ENCODE peak calls at places on chromosome 19, in ten cellular contexts. W, V, E, T, P, U, F, M, I and Q are unnamed samples.

GRCh38 chr19:11261902-11262839 is at the start of gene DOCK6:
- DNase-seq in W (no peak), V (no peak), E (no peak), T (peak), P (no peak), U (no peak), F (peak), M (peak), I (peak), Q (no peak)

GRCh38 chr19:3931041-3931440 is 1.8 kb upstream of the NMRK2 start:
- DNase-seq in W (no peak), V (no peak), E (no peak), T (no peak), P (peak), U (no peak), F (no peak), M (no peak), I (peak), Q (no peak)

GRCh38 chr19:52170304-52170703 is 1.1 kb downstream of the ZNF836 start:
- DNase-seq in W (no peak), V (no peak), E (no peak), T (no peak), P (no peak), U (no peak), F (no peak), M (no peak), I (no peak), Q (no peak)

GRCh38 chr19:37218592-37218935 is 550 bp downstream of the ZNF383 start:
- DNase-seq in W (no peak), V (peak), E (peak), T (no peak), P (no peak), U (peak), F (no peak), M (peak), I (no peak), Q (no peak)

GRCh38 chr19:4909172-4909896 is at the start of gene UHRF1:
- DNase-seq in W (no peak), V (no peak), E (no peak), T (no peak), P (no peak), U (no peak), F (peak), M (no peak), I (no peak), Q (no peak)

GRCh38 chr19:33514885-33515485 is 6.6 kb downstream of the PEPD start:
- DNase-seq in W (no peak), V (no peak), E (no peak), T (no peak), P (no peak), U (peak), F (no peak), M (peak), I (peak), Q (no peak)

GRCh38 chr19:28656644-28657043 is 556.3 kb downstream of the UQCRFS1 start:
- DNase-seq in W (no peak), V (no peak), E (no peak), T (no peak), P (no peak), U (no peak), F (no peak), M (no peak), I (no peak), Q (no peak)

GRCh38 chr19:10510301-10510802 is 6.9 kb downstream of the S1PR5 start:
- DNase-seq in W (no peak), V (peak), E (no peak), T (peak), P (no peak), U (no peak), F (peak), M (no peak), I (no peak), Q (peak)

GRCh38 chr19:7426986-7427385 is 61.8 kb downstream of the PEX11G start:
- DNase-seq in W (no peak), V (no peak), E (no peak), T (no peak), P (no peak), U (no peak), F (no peak), M (no peak), I (no peak), Q (no peak)

GRCh38 chr19:19300613-19301012 is 19.7 kb downstream of the SUGP1 start:
- DNase-seq in W (no peak), V (no peak), E (no peak), T (no peak), P (no peak), U (no peak), F (no peak), M (no peak), I (no peak), Q (no peak)

GRCh38 chr19:32916969-32917611 is 47.5 kb upstream of the SLC7A9 start:
- DNase-seq in W (no peak), V (peak), E (no peak), T (no peak), P (no peak), U (no peak), F (no peak), M (no peak), I (no peak), Q (peak)

GRCh38 chr19:53812335-53812734 is 11.8 kb downstream of the NLRP12 start:
- DNase-seq in W (no peak), V (no peak), E (no peak), T (no peak), P (no peak), U (no peak), F (no peak), M (no peak), I (no peak), Q (no peak)

GRCh38 chr19:19997656-19998268 is 41.5 kb downstream of the ZNF682 start:
- DNase-seq in W (no peak), V (no peak), E (no peak), T (peak), P (no peak), U (no peak), F (no peak), M (no peak), I (no peak), Q (no peak)

GRCh38 chr19:43631491-43631890 is 8.2 kb downstream of the CADM4 start:
- DNase-seq in W (no peak), V (no peak), E (no peak), T (no peak), P (no peak), U (no peak), F (no peak), M (no peak), I (no peak), Q (no peak)

GRCh38 chr19:19120308-19121156 is 17.7 kb downstream of the TMEM161A start:
- DNase-seq in W (no peak), V (peak), E (no peak), T (peak), P (no peak), U (peak), F (peak), M (peak), I (no peak), Q (no peak)

GRCh38 chr19:12784394-12784870 is 6.9 kb upstream of the JUNB start:
- DNase-seq in W (no peak), V (no peak), E (no peak), T (no peak), P (no peak), U (no peak), F (no peak), M (no peak), I (no peak), Q (no peak)

GRCh38 chr19:367963-368623 is 23.5 kb upstream of the MIER2 start:
- DNase-seq in W (no peak), V (no peak), E (no peak), T (no peak), P (no peak), U (no peak), F (no peak), M (no peak), I (no peak), Q (peak)

GRCh38 chr19:19661675-19662251 is 1.7 kb downstream of the ATP13A1 start:
- DNase-seq in W (no peak), V (no peak), E (no peak), T (no peak), P (no peak), U (no peak), F (no peak), M (no peak), I (no peak), Q (no peak)

GRCh38 chr19:7326105-7326877 is 22.4 kb upstream of the ARHGEF18 start:
- DNase-seq in W (peak), V (peak), E (no peak), T (no peak), P (no peak), U (peak), F (no peak), M (no peak), I (no peak), Q (no peak)

GRCh38 chr19:12939292-12939606 is 840 bp downstream of the CALR start:
- DNase-seq in W (no peak), V (peak), E (no peak), T (no peak), P (no peak), U (peak), F (no peak), M (peak), I (peak), Q (no peak)

GRCh38 chr19:38543807-38544568 is 73.8 kb downstream of the MAP4K1 start:
- DNase-seq in W (peak), V (peak), E (peak), T (no peak), P (peak), U (peak), F (no peak), M (peak), I (peak), Q (no peak)

GRCh38 chr19:19778666-19779065 is 42.9 kb downstream of the ZNF506 start:
- DNase-seq in W (no peak), V (peak), E (no peak), T (no peak), P (no peak), U (no peak), F (no peak), M (no peak), I (no peak), Q (no peak)

GRCh38 chr19:47022541-47023447 is 3.2 kb downstream of the NPAS1 start:
- DNase-seq in W (no peak), V (no peak), E (no peak), T (no peak), P (no peak), U (no peak), F (no peak), M (no peak), I (no peak), Q (no peak)

GRCh38 chr19:49684251-49684982 is 5.0 kb upstream of the ADM5 start:
- DNase-seq in W (no peak), V (no peak), E (no peak), T (no peak), P (no peak), U (no peak), F (no peak), M (no peak), I (peak), Q (no peak)

GRCh38 chr19:47707135-47707925 is 5.9 kb upstream of the EHD2 start:
- DNase-seq in W (no peak), V (peak), E (no peak), T (peak), P (peak), U (peak), F (peak), M (peak), I (peak), Q (no peak)

GRCh38 chr19:50794074-50794777 is 4.0 kb downstream of the ACP4 start:
- DNase-seq in W (no peak), V (peak), E (no peak), T (no peak), P (no peak), U (no peak), F (no peak), M (peak), I (no peak), Q (no peak)

GRCh38 chr19:10453852-10454251 is 33.5 kb downstream of the PDE4A start:
- DNase-seq in W (no peak), V (no peak), E (no peak), T (no peak), P (no peak), U (no peak), F (no peak), M (no peak), I (no peak), Q (no peak)

GRCh38 chr19:46976845-46977320 is 42.8 kb upstream of the NPAS1 start:
- DNase-seq in W (no peak), V (peak), E (peak), T (no peak), P (peak), U (peak), F (no peak), M (peak), I (peak), Q (no peak)

GRCh38 chr19:33302974-33303790 is 848 bp upstream of the CEBPA start:
- DNase-seq in W (no peak), V (peak), E (no peak), T (peak), P (no peak), U (peak), F (peak), M (peak), I (peak), Q (no peak)

GRCh38 chr19:19459099-19459498 is 53.6 kb downstream of the GATAD2A start:
- DNase-seq in W (no peak), V (peak), E (no peak), T (no peak), P (no peak), U (peak), F (no peak), M (no peak), I (no peak), Q (no peak)

GRCh38 chr19:13001502-13002388 is 6.5 kb downstream of the NFIX start:
- DNase-seq in W (no peak), V (no peak), E (no peak), T (no peak), P (peak), U (peak), F (no peak), M (no peak), I (peak), Q (no peak)

DNA sequence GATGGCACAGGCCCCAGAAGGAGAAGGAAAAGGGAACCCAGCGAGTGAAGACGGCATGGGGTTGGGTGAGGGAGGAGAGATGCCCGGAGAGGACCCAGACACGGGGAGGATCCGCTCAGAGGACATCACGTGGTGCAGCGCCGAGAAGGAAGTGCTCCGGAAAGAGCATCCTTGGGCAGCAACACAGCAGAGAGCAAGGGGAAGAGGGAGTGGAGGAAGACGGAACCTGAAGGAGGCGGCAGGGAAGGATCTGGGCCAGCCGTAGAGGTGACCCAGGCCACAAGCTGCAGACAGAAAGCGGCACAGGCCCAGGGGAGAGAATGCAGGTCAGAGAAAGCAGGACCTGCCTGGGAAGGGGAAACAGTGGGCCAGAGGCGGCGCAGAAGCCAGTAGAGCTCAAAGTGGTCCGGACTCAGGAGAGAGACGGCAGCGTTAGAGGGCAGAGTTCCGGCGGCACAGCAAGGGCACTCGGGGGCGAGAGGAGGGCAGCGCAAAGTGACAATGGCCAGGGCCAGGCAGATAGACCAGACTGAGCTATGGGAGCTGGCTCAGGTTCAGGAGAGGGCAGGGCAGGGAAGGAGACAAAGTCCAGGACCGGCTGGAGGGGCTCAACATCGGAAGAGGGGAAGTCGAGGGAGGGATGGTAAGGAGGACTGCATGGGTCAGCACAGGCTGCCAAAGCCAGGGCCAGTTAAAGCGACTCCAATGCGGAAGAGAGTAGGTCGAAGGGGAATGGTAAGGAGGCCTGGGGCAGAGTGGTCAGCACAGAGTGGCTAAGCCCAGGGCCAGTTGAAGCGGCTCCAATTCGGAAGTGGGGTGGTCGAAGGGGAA is 990 bp downstream of the PPP1R12C start:
- DNase-seq in W (no peak), V (peak), E (no peak), T (no peak), P (peak), U (peak), F (no peak), M (peak), I (peak), Q (no peak)
- TF ChIP-seq CTCF in W (no peak), V (no peak), E (no peak), T (no peak), P (no peak), U (no peak), F (no peak), M (no peak), I (no peak), Q (no peak)

GRCh38 chr19:41998246-41999020 is 4.4 kb upstream of the ATP1A3 start:
- DNase-seq in W (no peak), V (peak), E (no peak), T (peak), P (no peak), U (peak), F (peak), M (peak), I (no peak), Q (peak)
- TF ChIP-seq CTCF in W (peak), V (peak), E (peak), T (peak), P (peak), U (peak), F (peak), M (peak), I (peak), Q (peak)

GRCh38 chr19:29942404-29943261 is 594 bp downstream of the URI1 start:
- DNase-seq in W (no peak), V (no peak), E (no peak), T (peak), P (no peak), U (peak), F (peak), M (peak), I (peak), Q (no peak)
- TF ChIP-seq CTCF in W (no peak), V (no peak), E (no peak), T (no peak), P (no peak), U (no peak), F (no peak), M (no peak), I (no peak), Q (no peak)

DNA sequence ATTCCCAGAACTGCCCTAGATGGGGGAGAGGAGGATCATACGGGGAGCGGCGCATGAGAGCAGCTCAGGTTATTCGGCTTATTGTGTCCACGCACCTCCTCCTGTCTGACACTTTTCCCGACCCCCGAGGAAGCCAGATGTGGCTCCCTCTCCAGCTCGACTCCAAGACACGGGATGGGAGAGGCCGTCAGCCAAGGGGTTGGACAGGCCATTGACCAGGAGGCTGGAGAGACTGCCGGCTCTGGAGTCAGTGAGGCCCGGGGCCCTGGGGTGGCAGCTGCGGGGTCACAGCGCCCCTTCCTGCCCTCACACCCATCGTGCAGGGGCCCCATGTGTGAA is 2.9 kb downstream of the DMKN start:
- DNase-seq in W (no peak), V (no peak), E (no peak), T (no peak), P (no peak), U (no peak), F (no peak), M (no peak), I (no peak), Q (no peak)
- TF ChIP-seq CTCF in W (no peak), V (no peak), E (no peak), T (peak), P (no peak), U (no peak), F (no peak), M (no peak), I (no peak), Q (no peak)

GRCh38 chr19:1495051-1495798 is 4.2 kb downstream of the REEP6 start:
- DNase-seq in W (no peak), V (no peak), E (no peak), T (no peak), P (no peak), U (no peak), F (no peak), M (no peak), I (no peak), Q (peak)
- TF ChIP-seq CTCF in W (no peak), V (no peak), E (no peak), T (no peak), P (no peak), U (no peak), F (no peak), M (no peak), I (no peak), Q (no peak)

GRCh38 chr19:30719189-30719990 is 347.2 kb downstream of the ZNF536 start:
- DNase-seq in W (no peak), V (peak), E (no peak), T (peak), P (peak), U (peak), F (peak), M (peak), I (peak), Q (no peak)
- TF ChIP-seq CTCF in W (no peak), V (no peak), E (no peak), T (no peak), P (no peak), U (no peak), F (peak), M (no peak), I (no peak), Q (no peak)